ENCODE peak calls at places on chromosomes 1 and 21, in five cellular contexts. H, D, J, Z and A are unnamed samples.

GRCh38 chr1:236514703-236515442 is 8.9 kb upstream of the LGALS8 start:
- DNase-seq in H (no peak), D (no peak), J (peak; percentile 99), Z (no peak), A (no peak)

GRCh38 chr1:109618614-109619404 is 607 bp downstream of the GNAT2 start:
- DNase-seq in H (no peak), D (no peak), J (no peak), Z (no peak), A (no peak)

GRCh38 chr1:99691175-99691574 is 45.3 kb downstream of the PALMD start:
- DNase-seq in H (no peak), D (no peak), J (no peak), Z (no peak), A (peak; percentile 13)

GRCh38 chr1:29639741-29640427 is 403.6 kb downstream of the PTPRU start:
- DNase-seq in H (peak; percentile 45), D (no peak), J (no peak), Z (no peak), A (peak; percentile 8)

GRCh38 chr1:94247146-94248094 is 10.0 kb upstream of the ARHGAP29 start:
- DNase-seq in H (peak; percentile 84), D (peak; percentile 56), J (no peak), Z (peak; percentile 81), A (peak; percentile 58)

GRCh38 chr21:43262427-43262826 is 93.6 kb downstream of the CRYAA start:
- DNase-seq in H (peak; percentile 62), D (peak; percentile 23), J (no peak), Z (no peak), A (no peak)

GRCh38 chr1:6464514-6464836 is 1.5 kb downstream of the TNFRSF25 start:
- DNase-seq in H (peak; percentile 72), D (no peak), J (peak; percentile 19), Z (peak; percentile 75), A (no peak)

GRCh38 chr1:162689745-162690671 is 57.7 kb downstream of the DDR2 start:
- DNase-seq in H (no peak), D (peak; percentile 10), J (no peak), Z (no peak), A (peak; percentile 48)

GRCh38 chr1:172254521-172255222 is 165.8 kb upstream of the C1orf105 start:
- DNase-seq in H (no peak), D (peak; percentile 2), J (no peak), Z (no peak), A (peak; percentile 91)

GRCh38 chr1:54273837-54274192 is 73.8 kb downstream of the MRPL37 start:
- DNase-seq in H (no peak), D (no peak), J (no peak), Z (peak; percentile 40), A (no peak)

GRCh38 chr1:56831874-56832693 is 12.9 kb upstream of the FYB2 start:
- DNase-seq in H (peak; percentile 65), D (peak; percentile 69), J (no peak), Z (peak; percentile 60), A (peak; percentile 97)

GRCh38 chr1:61088163-61088840 is 5.9 kb downstream of the NFIA start:
- DNase-seq in H (no peak), D (no peak), J (no peak), Z (no peak), A (no peak)

GRCh38 chr1:61084560-61084991 is 2.2 kb downstream of the NFIA start:
- DNase-seq in H (no peak), D (no peak), J (no peak), Z (no peak), A (peak; percentile 64)

GRCh38 chr1:61087574-61087973 is 5.2 kb downstream of the NFIA start:
- DNase-seq in H (no peak), D (no peak), J (no peak), Z (no peak), A (peak; percentile 49)

GRCh38 chr1:61085191-61086086 is 3.1 kb downstream of the NFIA start:
- DNase-seq in H (no peak), D (no peak), J (no peak), Z (no peak), A (peak; percentile 56)

DNA sequence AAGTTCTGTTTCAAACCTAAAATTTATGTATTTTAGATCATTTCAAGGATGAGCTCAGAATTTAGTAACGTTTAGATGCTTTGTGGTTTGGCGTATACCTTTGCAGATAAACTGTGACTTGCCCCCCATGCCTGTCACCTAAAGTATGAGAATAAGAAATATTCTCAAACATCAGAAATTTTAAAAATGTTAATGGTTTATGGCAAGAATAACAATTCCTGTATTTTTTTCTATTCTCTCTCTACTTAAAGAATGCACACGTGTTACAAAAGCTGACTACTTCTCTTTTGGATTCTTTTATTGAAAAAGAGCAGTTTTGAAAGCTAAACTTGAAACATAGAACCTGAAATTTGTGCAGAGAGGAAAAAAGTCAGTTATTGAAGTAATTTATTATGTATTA is 3.9 kb downstream of the NFIA start:
- DNase-seq in H (no peak), D (no peak), J (no peak), Z (no peak), A (peak; percentile 59)
- H3K4me3 ChIP-seq in H (no peak overlapping the region), D (no peak overlapping the region), J (no peak overlapping the region), Z (no peak overlapping the region), A (no peak overlapping the region)

DNA sequence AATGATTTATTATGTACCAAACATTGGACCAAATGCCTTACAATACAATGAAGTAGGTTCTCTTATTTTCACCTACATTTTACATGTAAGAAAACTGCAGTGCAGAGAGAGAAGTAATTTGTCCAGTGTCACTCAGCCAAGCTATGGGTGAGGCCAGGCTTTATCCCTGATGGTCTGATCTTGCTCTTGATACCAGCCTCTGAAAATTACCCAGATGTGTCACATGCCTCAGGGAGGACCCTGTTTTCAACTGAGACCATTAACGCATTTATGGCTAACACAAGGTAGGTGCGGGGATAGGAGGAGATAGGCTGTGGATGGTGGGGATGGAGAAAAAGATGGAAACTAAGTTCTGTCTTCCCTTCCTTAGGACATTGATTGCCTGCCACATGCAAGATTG is 56.9 kb downstream of the NGF start:
- DNase-seq in H (no peak), D (no peak), J (no peak), Z (no peak), A (no peak)
- H3K4me3 ChIP-seq in H (no peak overlapping the region), D (no peak overlapping the region), J (no peak overlapping the region), Z (no peak overlapping the region), A (no peak overlapping the region)

GRCh38 chr1:244431166-244431565 is 20.5 kb downstream of the ADSS2 start:
- DNase-seq in H (no peak), D (no peak), J (no peak), Z (no peak), A (no peak)

GRCh38 chr1:244435562-244436205 is 16.0 kb downstream of the ADSS2 start:
- DNase-seq in H (no peak), D (no peak), J (no peak), Z (no peak), A (peak; percentile 55)

GRCh38 chr1:244439391-244440032 is 12.2 kb downstream of the ADSS2 start:
- DNase-seq in H (no peak), D (no peak), J (no peak), Z (no peak), A (no peak)

GRCh38 chr1:244437108-244437507 is 14.6 kb downstream of the ADSS2 start:
- DNase-seq in H (no peak), D (no peak), J (no peak), Z (no peak), A (peak; percentile 63)

DNA sequence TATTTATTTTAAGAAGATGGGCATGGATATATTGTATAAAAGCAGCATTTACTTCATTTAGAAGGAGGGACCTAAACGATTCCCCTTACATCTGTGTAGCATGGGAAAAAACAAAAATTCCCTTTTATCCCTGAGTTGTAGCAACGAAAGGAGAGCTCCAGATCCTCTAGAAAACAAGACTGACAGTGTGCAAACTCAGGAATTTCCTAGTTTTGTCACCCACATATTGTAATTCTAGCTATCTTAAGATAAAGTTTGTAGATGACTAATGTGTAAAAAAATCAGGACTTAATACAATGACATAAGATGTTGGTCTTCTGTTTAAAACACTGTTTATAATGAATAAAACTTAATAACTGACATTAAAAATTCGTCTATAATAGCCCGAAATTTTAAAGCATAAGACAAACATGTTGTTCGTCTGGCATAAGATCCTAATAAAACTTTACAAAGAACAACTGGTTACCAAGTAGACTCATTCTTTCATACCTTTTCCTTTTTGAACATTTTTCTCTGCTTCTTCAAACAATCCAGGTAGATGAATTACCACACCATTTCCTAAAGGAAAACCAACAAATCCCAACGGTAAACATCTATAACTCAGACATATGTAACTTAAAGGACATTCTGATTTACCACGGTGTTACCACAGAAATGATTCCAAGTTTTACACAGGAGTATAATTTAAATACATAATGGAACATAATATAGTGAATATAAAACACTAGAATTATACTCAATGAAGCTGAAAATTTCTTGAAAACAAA is 15.2 kb downstream of the ADSS2 start:
- DNase-seq in H (no peak), D (no peak), J (no peak), Z (no peak), A (peak; percentile 73)
- H3K4me3 ChIP-seq in H (no peak overlapping the region), D (no peak overlapping the region), J (no peak overlapping the region), Z (no peak overlapping the region), A (no peak overlapping the region)

DNA sequence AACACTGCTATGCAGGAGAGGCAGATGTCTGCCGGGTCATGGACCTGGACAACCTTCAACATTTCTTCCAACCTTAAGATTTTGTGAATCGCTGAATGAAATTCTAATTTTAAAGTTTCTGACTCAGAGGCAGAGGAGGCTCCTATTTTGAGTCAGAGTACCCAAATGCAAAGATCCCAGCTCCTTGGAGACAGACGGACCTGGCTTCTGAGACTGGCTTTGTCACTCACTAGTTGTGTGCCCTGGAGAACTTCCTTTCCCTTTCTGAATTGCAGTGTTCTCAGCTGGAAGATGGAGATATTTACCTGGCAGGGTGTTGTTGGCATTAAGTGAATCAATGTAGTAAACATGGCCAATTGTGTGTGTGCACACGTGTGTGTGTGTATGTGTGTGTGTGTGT is 51.9 kb downstream of the IER5 start:
- DNase-seq in H (no peak), D (no peak), J (no peak), Z (no peak), A (no peak)
- H3K4me3 ChIP-seq in H (no peak overlapping the region), D (no peak overlapping the region), J (no peak overlapping the region), Z (no peak overlapping the region), A (no peak overlapping the region)

GRCh38 chr1:61441723-61442262 is 283.1 kb downstream of the TM2D1 start:
- DNase-seq in H (no peak), D (no peak), J (no peak), Z (peak; percentile 82), A (peak; percentile 76)
- H3K4me3 ChIP-seq in H (no peak overlapping the region), D (no peak overlapping the region), J (no peak overlapping the region), Z (no peak overlapping the region), A (no peak overlapping the region)

DNA sequence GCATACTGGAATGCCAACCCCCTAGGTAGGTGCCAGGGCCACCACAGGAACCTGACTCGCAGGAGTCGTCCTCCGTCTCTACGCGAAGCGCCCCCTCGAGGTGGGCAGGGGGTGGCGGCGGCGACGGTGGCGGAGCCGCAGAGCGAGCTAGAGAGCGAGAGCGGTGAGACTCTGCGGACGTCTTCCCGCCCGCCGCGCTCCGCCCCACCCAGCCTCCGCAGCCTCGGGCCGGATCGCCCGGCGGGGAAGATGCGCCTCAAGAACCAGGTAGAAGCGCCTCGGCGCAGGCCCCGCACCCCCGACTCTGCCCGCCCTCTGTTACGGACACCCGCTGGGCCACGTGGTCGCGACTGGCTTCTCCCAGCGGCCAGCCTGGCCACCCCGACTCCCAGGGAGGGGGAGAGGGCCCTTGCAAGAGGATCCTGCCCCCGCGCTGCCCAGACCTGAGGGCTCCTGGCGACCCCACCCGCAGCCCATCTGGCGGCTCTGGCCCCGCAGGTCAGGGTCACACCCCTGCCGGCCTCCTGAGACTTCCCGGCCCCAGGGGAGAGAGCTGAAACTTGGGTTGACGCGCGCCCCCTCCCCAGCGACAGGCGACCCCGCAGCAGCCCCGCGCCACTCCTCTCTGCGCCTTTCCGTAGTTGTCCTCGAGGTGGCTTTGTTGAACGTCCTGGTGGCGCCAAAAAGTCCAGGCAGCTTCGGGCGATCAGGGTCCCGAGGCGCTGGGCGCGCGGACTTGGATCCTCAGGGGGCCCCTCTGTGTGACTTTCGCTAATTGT is 24.4 kb upstream of the AGBL4 start:
- DNase-seq in H (peak; percentile 49), D (no peak), J (no peak), Z (no peak), A (no peak)
- H3K4me3 ChIP-seq in H (peak overlapping the region; percentile 33), D (no peak overlapping the region), J (no peak overlapping the region), Z (peak overlapping the region; percentile 16), A (no peak overlapping the region)

GRCh38 chr21:38567577-38568360 is 69.5 kb upstream of the ERG start:
- DNase-seq in H (no peak), D (no peak), J (no peak), Z (no peak), A (peak; percentile 38)
- H3K4me3 ChIP-seq in H (peak overlapping the region; percentile 11), D (no peak overlapping the region), J (no peak overlapping the region), Z (no peak overlapping the region), A (peak overlapping the region; percentile 37)